ENCODE peak calls at places on chromosomes 16 and 17, in seven cellular contexts. H, B, P, D, I, U and Z are unnamed samples.

GRCh38 chr17:42203354-42203753 is 9.1 kb upstream of the GHDC start:
- DNase-seq in H (no peak), B (no peak), P (no peak), D (no peak), I (no peak), U (no peak), Z (no peak)

GRCh38 chr16:70391881-70392481 is 45.3 kb downstream of the DDX19A start:
- DNase-seq in H (peak; percentile 61), B (peak; percentile 55), P (peak; percentile 96), D (no peak), I (no peak), U (no peak), Z (no peak)

GRCh38 chr16:53090591-53091507 is 36.1 kb downstream of the CHD9 start:
- DNase-seq in H (peak; percentile 45), B (peak; percentile 98), P (peak; percentile 80), D (no peak), I (no peak), U (no peak), Z (peak; percentile 99)

GRCh38 chr16:53357208-53357586 is 77.1 kb upstream of the RBL2 start:
- DNase-seq in H (no peak), B (no peak), P (peak; percentile 3), D (no peak), I (no peak), U (no peak), Z (no peak)

GRCh38 chr17:79938696-79939435 is 96.8 kb downstream of the TBC1D16 start:
- DNase-seq in H (no peak), B (no peak), P (peak; percentile 83), D (no peak), I (no peak), U (no peak), Z (no peak)

GRCh38 chr17:17872468-17873345 is 35.9 kb upstream of the SREBF1 start:
- DNase-seq in H (no peak), B (no peak), P (no peak), D (no peak), I (no peak), U (no peak), Z (peak; percentile 73)

GRCh38 chr16:89363621-89364393 is 126.6 kb downstream of the ANKRD11 start:
- DNase-seq in H (peak; percentile 67), B (no peak), P (peak; percentile 93), D (peak; percentile 44), I (peak; percentile 69), U (peak; percentile 73), Z (no peak)

GRCh38 chr17:78679495-78680395 is 102.3 kb downstream of the CYTH1 start:
- DNase-seq in H (no peak), B (no peak), P (no peak), D (no peak), I (no peak), U (no peak), Z (no peak)

GRCh38 chr16:56771558-56772279 is 41.8 kb downstream of the NUP93 start:
- DNase-seq in H (no peak), B (no peak), P (no peak), D (no peak), I (no peak), U (no peak), Z (no peak)
- H3K27ac ChIP-seq in H (no peak overlapping the region), B (peak overlapping the region; percentile 57), P (no peak overlapping the region), D (no peak overlapping the region), I (no peak overlapping the region), U (no peak overlapping the region), Z (peak overlapping the region; percentile 53)

GRCh38 chr16:82995286-82995926 is 368.6 kb downstream of the CDH13 start:
- DNase-seq in H (no peak), B (no peak), P (no peak), D (no peak), I (no peak), U (no peak), Z (no peak)
- H3K27ac ChIP-seq in H (no peak overlapping the region), B (peak overlapping the region; percentile 25), P (peak overlapping the region; percentile 11), D (no peak overlapping the region), I (peak overlapping the region; percentile 24), U (no peak overlapping the region), Z (peak overlapping the region; percentile 25)

DNA sequence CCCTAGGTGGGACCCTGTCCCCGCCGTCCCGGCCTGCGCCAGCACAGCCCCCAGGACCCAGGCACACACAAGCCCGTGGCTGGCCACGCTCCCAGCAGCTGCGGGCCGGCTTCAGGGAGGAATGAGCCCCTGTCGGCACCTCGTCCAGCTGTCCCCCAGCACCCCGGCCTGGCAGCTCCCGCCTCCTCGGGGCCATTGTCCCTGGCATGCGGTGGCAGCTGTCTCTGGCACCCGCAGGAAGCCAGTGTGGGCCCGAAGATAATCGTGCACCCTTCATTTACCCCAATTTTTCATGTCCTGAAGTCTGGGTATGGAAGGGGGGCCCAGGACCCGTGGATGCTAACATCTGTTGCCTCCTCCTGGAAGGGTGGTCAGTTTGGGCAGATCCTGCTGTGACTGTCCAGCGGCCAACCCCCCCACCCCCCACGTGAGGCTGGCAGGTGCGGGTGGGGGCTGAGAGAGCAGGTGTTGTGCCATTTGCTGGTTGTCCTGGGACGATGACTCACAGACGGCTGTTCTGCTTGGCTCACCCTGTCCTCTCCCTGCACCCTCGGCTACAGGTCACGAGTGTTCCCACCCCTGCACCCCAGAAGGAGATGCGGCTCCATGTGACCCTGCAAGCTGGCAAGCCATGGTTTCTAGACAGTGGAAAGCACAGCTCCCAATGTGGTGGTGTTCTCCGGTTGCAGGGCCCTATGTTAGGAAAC is 4.0 kb upstream of the LMF1 start:
- DNase-seq in H (no peak), B (no peak), P (no peak), D (no peak), I (no peak), U (no peak), Z (no peak)
- H3K27ac ChIP-seq in H (no peak overlapping the region), B (no peak overlapping the region), P (no peak overlapping the region), D (no peak overlapping the region), I (no peak overlapping the region), U (no peak overlapping the region), Z (no peak overlapping the region)

DNA sequence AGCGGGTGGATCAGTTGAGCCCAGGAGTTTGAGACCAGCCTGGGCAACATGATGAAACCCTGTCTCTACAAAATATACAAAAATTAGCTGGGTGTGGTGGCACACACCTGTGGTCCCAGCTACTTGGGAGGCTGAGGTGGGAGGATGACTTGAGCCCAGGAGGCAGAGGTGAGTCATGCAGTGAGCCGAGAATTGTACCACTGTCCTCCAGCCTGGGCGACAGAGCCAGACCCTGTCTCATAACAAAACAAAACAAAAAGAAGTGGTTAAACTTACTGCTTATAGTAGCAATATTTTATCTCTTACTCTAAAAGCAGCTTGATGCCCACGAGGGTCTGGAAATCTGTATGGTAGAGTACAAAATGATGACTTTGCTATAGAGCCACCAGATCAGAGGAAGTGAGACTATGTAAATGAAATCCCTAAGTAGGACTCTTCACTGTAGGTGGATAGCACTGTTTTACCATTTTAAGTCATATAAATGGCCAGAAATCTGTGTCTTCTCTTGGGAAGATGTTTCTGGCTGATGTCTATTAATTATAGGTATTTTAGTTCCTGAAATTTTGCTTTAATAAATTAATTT is 60.4 kb upstream of the MRC2 start:
- DNase-seq in H (no peak), B (no peak), P (no peak), D (no peak), I (no peak), U (no peak), Z (no peak)
- H3K27ac ChIP-seq in H (no peak overlapping the region), B (no peak overlapping the region), P (peak overlapping the region; percentile 7), D (no peak overlapping the region), I (peak overlapping the region; percentile 97), U (no peak overlapping the region), Z (no peak overlapping the region)

GRCh38 chr16:1531638-1531910 is 1.9 kb upstream of the TMEM204 start:
- DNase-seq in H (no peak), B (no peak), P (no peak), D (no peak), I (no peak), U (no peak), Z (no peak)

GRCh38 chr16:1533443-1533951 is at the start of gene TMEM204:
- DNase-seq in H (no peak), B (peak; percentile 81), P (peak; percentile 97), D (no peak), I (no peak), U (no peak), Z (peak; percentile 72)

GRCh38 chr16:1532771-1533170 is 695 bp upstream of the TMEM204 start:
- DNase-seq in H (no peak), B (no peak), P (no peak), D (no peak), I (no peak), U (no peak), Z (no peak)

GRCh38 chr16:1530883-1531637 is 2.4 kb upstream of the TMEM204 start:
- DNase-seq in H (no peak), B (peak; percentile 74), P (peak; percentile 88), D (no peak), I (no peak), U (no peak), Z (peak; percentile 83)

GRCh38 chr16:1532081-1532760 is 1.2 kb upstream of the TMEM204 start:
- DNase-seq in H (no peak), B (peak; percentile 81), P (no peak), D (no peak), I (no peak), U (no peak), Z (peak; percentile 81)
- H3K27ac ChIP-seq in H (peak overlapping the region; percentile 75), B (peak overlapping the region; percentile 89), P (no peak overlapping the region), D (no peak overlapping the region), I (no peak overlapping the region), U (no peak overlapping the region), Z (peak overlapping the region; percentile 92)

GRCh38 chr17:46928472-46929261 is 5.7 kb downstream of the GOSR2 start:
- DNase-seq in H (no peak), B (no peak), P (no peak), D (no peak), I (no peak), U (no peak), Z (no peak)

GRCh38 chr17:46925185-46925858 is 2.4 kb downstream of the GOSR2 start:
- DNase-seq in H (no peak), B (no peak), P (no peak), D (no peak), I (no peak), U (no peak), Z (no peak)

GRCh38 chr17:46930083-46930482 is 7.1 kb downstream of the GOSR2 start:
- DNase-seq in H (no peak), B (no peak), P (no peak), D (no peak), I (no peak), U (no peak), Z (no peak)

GRCh38 chr17:46931596-46931995 is 8.6 kb downstream of the GOSR2 start:
- DNase-seq in H (no peak), B (no peak), P (no peak), D (no peak), I (no peak), U (no peak), Z (no peak)

DNA sequence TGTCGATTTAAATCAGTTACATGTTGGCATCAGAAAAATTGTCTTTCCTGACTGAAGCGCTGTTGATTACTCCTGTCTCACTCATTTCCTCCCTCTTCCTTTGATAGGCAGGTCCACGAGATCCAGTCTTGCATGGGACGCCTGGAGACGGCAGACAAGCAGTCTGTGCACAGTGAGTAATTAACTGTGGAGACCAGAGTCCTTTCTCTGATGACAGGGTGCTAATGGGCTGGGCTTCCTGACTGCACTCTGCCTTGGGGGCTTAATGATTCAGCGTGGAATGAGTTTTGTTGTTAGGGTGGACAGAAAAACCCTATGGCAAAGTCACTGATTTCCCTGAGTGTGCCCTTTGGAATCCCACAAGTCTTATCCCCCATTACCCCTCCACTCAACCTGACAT is 6.5 kb downstream of the GOSR2 start:
- DNase-seq in H (peak; percentile 60), B (no peak), P (no peak), D (no peak), I (peak; percentile 60), U (no peak), Z (no peak)
- H3K27ac ChIP-seq in H (peak overlapping the region; percentile 46), B (no peak overlapping the region), P (peak overlapping the region; percentile 47), D (no peak overlapping the region), I (peak overlapping the region; percentile 67), U (no peak overlapping the region), Z (no peak overlapping the region)